ENCODE peak calls at places on chromosomes 2 and 18, in four cellular contexts. G is K562, L is GM12878, I is A549. E is an unnamed sample.

GRCh38 chr2:101773137-101773536 is 75.6 kb downstream of the MAP4K4 start:
- DNase-seq in G (no peak), L (no peak), I (no peak), E (no peak)

GRCh38 chr18:79515331-79515730 is 119.6 kb downstream of the NFATC1 start:
- DNase-seq in G (no peak), L (no peak), I (no peak), E (no peak)

GRCh38 chr18:58269931-58270330 is 225.9 kb downstream of the NEDD4L start:
- DNase-seq in G (no peak), L (no peak), I (no peak), E (no peak)

GRCh38 chr2:136423516-136423996 is 305.6 kb upstream of the CXCR4 start:
- DNase-seq in G (peak; percentile 81), L (no peak), I (peak; percentile 43), E (peak; percentile 61)

GRCh38 chr2:86794866-86795265 is 4.2 kb upstream of the CD8A start:
- DNase-seq in G (no peak), L (no peak), I (no peak), E (no peak)

GRCh38 chr2:241081190-241081642 is 20.9 kb downstream of the MTERF4 start:
- DNase-seq in G (no peak), L (no peak), I (no peak), E (no peak)

GRCh38 chr18:7566587-7567486 is at the start of gene PTPRM:
- DNase-seq in G (peak; percentile 79), L (no peak), I (peak; percentile 52), E (peak; percentile 47)

GRCh38 chr2:240420206-240420899 is 15.1 kb upstream of the GPC1 start:
- DNase-seq in G (no peak), L (no peak), I (no peak), E (no peak)

GRCh38 chr2:196759378-196759706 is 40.1 kb downstream of the GTF3C3 start:
- DNase-seq in G (no peak), L (no peak), I (no peak), E (no peak)

GRCh38 chr2:159904565-159905281 is 106.7 kb upstream of the CD302 start:
- DNase-seq in G (peak; percentile 56), L (no peak), I (peak; percentile 35), E (no peak)

GRCh38 chr2:159903404-159904126 is 105.6 kb upstream of the CD302 start:
- DNase-seq in G (no peak), L (no peak), I (no peak), E (no peak)

GRCh38 chr2:159904127-159904564 is 106.1 kb upstream of the CD302 start:
- DNase-seq in G (no peak), L (no peak), I (no peak), E (no peak)

GRCh38 chr2:159900343-159900742 is 102.3 kb upstream of the CD302 start:
- DNase-seq in G (no peak), L (no peak), I (no peak), E (no peak)

DNA sequence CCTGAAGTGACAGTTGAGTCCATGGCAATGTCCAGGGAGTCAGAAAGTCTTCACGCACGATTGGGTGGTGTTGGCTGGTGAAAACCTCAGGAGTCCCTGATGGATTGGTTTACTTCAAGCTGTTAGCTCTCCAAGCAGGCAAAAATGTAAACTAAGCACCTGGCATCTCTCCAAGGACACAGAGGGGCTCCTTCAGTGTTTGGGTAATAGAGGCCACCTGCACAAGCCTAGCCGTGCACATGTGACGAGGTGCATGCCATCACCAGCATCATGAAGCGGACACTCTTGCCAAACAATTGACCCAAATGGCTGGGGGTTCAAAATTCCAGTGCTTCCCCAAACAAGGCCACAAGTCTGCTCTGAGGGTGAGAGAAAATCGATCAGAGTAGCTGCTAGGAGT is 104.7 kb upstream of the CD302 start:
- DNase-seq in G (no peak), L (no peak), I (no peak), E (no peak)
- TF ChIP-seq CHD4 in G (no peak), L (no peak), I (no peak), E (no peak)

GRCh38 chr18:10523544-10523943 is 2.3 kb upstream of the NAPG start:
- DNase-seq in G (no peak), L (no peak), I (no peak), E (no peak)
- TF ChIP-seq CHD4 in G (no peak), L (no peak), I (no peak), E (no peak)

DNA sequence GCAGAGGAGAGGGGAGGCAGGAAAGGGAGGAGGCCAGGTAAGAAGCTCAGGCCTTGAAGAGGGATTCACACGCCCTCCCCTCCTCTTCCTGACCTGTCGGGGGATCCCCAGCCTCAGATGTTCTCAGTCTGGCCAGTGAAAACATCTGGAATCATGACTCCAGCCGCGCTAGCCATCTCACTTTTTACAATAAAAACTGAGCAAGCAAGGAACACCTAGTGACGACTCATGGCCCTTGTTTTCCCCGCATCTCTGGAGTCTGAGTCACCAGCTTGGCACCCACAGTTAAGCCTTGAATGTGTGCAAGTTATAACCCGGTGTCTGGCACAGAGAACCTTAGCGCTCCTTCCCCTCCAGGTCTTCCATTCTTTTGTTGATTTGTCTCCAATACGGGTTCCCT is 74.3 kb downstream of the SH3BP4 start:
- DNase-seq in G (no peak), L (no peak), I (peak; percentile 62), E (peak; percentile 47)
- TF ChIP-seq CHD4 in G (no peak), L (no peak), I (no peak), E (no peak)

DNA sequence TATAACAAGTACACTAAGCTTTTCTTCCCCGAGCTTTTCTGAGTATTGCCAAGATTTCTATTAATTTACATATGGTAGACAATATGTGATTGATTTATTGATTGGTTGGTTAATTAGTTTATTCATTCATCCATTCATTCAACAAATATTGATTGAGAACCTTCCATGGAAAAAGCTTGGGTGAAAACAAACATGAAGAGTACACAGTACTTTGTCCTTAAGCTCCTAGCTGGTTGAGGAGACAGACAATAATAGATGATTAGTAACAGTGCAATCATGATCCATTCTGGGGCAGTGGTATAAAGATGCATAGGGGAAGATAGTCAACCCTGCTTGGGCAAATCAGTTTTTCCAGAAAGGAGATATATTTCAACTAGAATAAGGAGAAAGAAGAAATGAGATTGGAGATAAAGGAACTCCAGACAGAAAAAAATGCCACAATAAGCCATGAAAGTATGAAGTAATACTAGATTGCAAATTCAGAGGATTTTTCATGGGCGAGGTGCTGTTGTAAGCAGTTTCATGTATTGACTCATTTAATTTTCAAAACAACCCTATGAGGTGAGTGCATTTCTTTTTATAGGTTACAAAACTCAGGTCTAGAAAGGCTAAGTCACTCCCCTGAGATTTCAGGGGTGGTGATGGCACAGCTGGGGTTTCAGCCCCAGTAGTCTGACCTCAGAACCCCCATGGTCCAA is 129.5 kb downstream of the RND3 start:
- DNase-seq in G (no peak), L (peak; percentile 27), I (no peak), E (no peak)
- TF ChIP-seq CHD4 in G (no peak), L (no peak), I (no peak), E (no peak)

DNA sequence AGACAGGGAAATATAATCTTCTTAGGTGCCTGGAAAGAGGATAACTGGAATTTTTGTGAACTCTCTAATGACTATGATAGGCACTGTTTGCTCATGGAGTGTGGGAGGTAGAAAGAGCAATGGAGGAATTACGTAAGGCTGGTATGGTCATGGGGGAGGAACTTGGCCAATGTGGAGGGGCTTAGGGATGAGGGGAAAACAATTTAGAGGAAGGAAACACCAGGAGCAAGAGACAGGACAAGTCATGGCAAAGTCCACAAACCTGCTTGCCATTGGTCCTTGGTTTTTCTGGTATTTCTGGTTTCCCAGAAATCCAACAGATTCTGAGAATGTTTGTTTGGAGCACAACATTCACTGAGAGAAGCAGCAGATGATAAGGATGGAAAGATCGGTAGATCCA is 274.2 kb downstream of the DYSF start:
- DNase-seq in G (no peak), L (no peak), I (no peak), E (no peak)
- TF ChIP-seq CHD4 in G (no peak), L (no peak), I (no peak), E (no peak)

GRCh38 chr2:9999693-10000092 is 43.7 kb upstream of the KLF11 start:
- DNase-seq in G (no peak), L (no peak), I (no peak), E (no peak)
- TF ChIP-seq CHD4 in G (no peak), L (no peak), I (no peak), E (no peak)

DNA sequence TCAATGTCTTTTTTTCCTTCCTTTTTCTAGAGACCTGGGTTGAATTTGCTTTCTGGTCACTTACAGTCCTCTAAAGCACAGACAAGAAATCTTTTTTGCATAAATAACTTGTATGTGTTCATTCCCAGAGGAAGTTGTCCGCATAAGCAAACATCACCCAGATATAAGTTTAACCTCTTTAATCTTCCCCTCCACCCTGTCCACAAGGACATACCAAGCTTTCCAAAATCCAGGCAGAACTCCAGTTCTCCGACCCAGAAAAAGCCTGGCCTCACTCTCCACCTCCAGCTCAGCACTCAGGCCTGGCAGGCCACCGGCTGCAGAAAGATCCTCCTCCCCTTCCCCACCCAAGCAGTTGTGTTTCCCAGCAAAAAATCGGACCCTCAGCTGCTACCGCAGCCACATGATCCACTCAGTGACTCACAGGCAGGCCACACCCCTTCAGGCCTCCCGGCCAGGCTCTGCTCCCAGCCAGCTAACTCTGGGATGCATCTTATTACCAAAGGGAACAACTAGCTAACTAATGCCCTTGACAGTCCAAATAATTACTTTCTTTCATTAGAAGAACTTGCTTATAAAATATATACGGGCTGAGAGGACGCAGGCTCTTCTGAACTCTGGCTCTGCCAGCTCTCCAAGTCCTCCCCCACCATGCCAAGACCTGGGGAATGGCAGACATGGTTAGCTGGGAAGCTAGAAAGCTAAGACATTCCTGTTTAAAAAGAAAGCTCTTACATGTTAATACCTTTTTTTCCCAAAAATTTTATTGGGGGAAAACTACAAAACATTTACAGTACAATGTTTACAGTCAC is 4.5 kb downstream of the ZFP36L2 start:
- DNase-seq in G (peak; percentile 94), L (no peak), I (peak; percentile 89), E (peak; percentile 94)
- TF ChIP-seq CHD4 in G (no peak), L (no peak), I (no peak), E (no peak)

DNA sequence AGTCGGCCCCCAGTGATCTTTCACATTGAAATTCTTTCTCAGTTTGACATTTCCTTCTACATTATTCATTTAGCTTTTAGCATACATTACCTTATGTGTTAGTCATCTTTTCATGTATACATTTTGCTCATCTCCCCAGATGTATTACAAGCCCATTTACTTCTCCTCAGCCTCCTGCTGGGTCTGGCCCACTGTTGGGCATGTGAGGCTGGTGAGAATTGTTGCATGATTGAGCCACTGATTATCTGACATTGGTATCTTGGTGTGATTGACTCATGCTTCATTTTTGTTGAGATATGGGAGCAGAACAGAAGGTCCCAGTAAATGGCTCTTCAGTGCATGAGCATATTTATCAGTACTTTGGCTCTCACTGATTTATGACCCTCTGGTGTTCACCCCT is 300.1 kb upstream of the DDX18 start:
- DNase-seq in G (no peak), L (no peak), I (no peak), E (no peak)
- TF ChIP-seq CHD4 in G (no peak), L (no peak), I (no peak), E (no peak)

GRCh38 chr2:132877923-132878322 is 207.9 kb upstream of the LYPD1 start:
- DNase-seq in G (no peak), L (no peak), I (no peak), E (no peak)

GRCh38 chr2:132871829-132872228 is 201.8 kb upstream of the LYPD1 start:
- DNase-seq in G (no peak), L (no peak), I (no peak), E (no peak)

GRCh38 chr2:132876745-132877391 is 206.9 kb upstream of the LYPD1 start:
- DNase-seq in G (no peak), L (no peak), I (no peak), E (no peak)

GRCh38 chr2:132875193-132875592 is 205.2 kb upstream of the LYPD1 start:
- DNase-seq in G (no peak), L (no peak), I (no peak), E (no peak)

GRCh38 chr2:132873738-132874137 is 203.7 kb upstream of the LYPD1 start:
- DNase-seq in G (no peak), L (no peak), I (no peak), E (no peak)
- TF ChIP-seq CHD4 in G (no peak), L (no peak), I (no peak), E (no peak)